ENCODE peak calls at places on chromosomes 5 and 9, in ten cellular contexts. One of them, this sample, is unnamed. For H3K9me3, the result is how much of the 10 kb centered on the place peaks cover.

GRCh38 chr9:33287087-33287490 is 3.2 kb upstream of the NFX1 start:
- DNase-seq in heart right ventricle: peak
- DNase-seq in aorta: no peak
- DNase-seq in uterus: no peak
- DNase-seq in small intestine: peak
- DNase-seq in prostate gland: peak
- DNase-seq in vagina: no peak
- DNase-seq in upper lobe of right lung: no peak
- DNase-seq in sigmoid colon: no peak
- DNase-seq in neuronal stem cell: no peak
- DNase-seq in this sample: no peak

GRCh38 chr9:115543511-115543910 is 425.6 kb upstream of the TNC start:
- DNase-seq in heart right ventricle: no peak
- DNase-seq in aorta: no peak
- DNase-seq in uterus: no peak
- DNase-seq in small intestine: no peak
- DNase-seq in prostate gland: no peak
- DNase-seq in vagina: no peak
- DNase-seq in upper lobe of right lung: no peak
- DNase-seq in sigmoid colon: no peak
- DNase-seq in neuronal stem cell: no peak
- DNase-seq in this sample: no peak

GRCh38 chr5:61535828-61536227 is 203.8 kb downstream of the ZSWIM6 start:
- DNase-seq in heart right ventricle: no peak
- DNase-seq in aorta: no peak
- DNase-seq in uterus: no peak
- DNase-seq in small intestine: no peak
- DNase-seq in prostate gland: no peak
- DNase-seq in vagina: no peak
- DNase-seq in upper lobe of right lung: no peak
- DNase-seq in sigmoid colon: no peak
- DNase-seq in neuronal stem cell: no peak
- DNase-seq in this sample: no peak

GRCh38 chr5:77947051-77947428 is 170.9 kb upstream of the TBCA start:
- DNase-seq in heart right ventricle: no peak
- DNase-seq in aorta: no peak
- DNase-seq in uterus: no peak
- DNase-seq in small intestine: no peak
- DNase-seq in prostate gland: no peak
- DNase-seq in vagina: no peak
- DNase-seq in upper lobe of right lung: no peak
- DNase-seq in sigmoid colon: no peak
- DNase-seq in neuronal stem cell: no peak
- DNase-seq in this sample: no peak

GRCh38 chr9:37943329-37944265 is 39.7 kb upstream of the SLC25A51 start:
- DNase-seq in heart right ventricle: no peak
- DNase-seq in aorta: peak
- DNase-seq in uterus: peak
- DNase-seq in small intestine: no peak
- DNase-seq in prostate gland: peak
- DNase-seq in vagina: no peak
- DNase-seq in upper lobe of right lung: no peak
- DNase-seq in sigmoid colon: no peak
- DNase-seq in neuronal stem cell: no peak
- DNase-seq in this sample: no peak

GRCh38 chr9:135579356-135579755 is 17.8 kb downstream of the PAEP start:
- DNase-seq in heart right ventricle: no peak
- DNase-seq in aorta: no peak
- DNase-seq in uterus: no peak
- DNase-seq in small intestine: no peak
- DNase-seq in prostate gland: no peak
- DNase-seq in vagina: no peak
- DNase-seq in upper lobe of right lung: no peak
- DNase-seq in sigmoid colon: no peak
- DNase-seq in neuronal stem cell: no peak
- DNase-seq in this sample: no peak

GRCh38 chr5:91302958-91303357 is 80.2 kb downstream of the ARRDC3 start:
- DNase-seq in heart right ventricle: no peak
- DNase-seq in aorta: no peak
- DNase-seq in uterus: no peak
- DNase-seq in small intestine: no peak
- DNase-seq in prostate gland: no peak
- DNase-seq in vagina: no peak
- DNase-seq in upper lobe of right lung: no peak
- DNase-seq in sigmoid colon: no peak
- DNase-seq in neuronal stem cell: no peak
- DNase-seq in this sample: no peak

GRCh38 chr5:76953551-76954382 is 922 bp downstream of the CRHBP start:
- DNase-seq in heart right ventricle: no peak
- DNase-seq in aorta: no peak
- DNase-seq in uterus: no peak
- DNase-seq in small intestine: no peak
- DNase-seq in prostate gland: no peak
- DNase-seq in vagina: no peak
- DNase-seq in upper lobe of right lung: no peak
- DNase-seq in sigmoid colon: no peak
- DNase-seq in neuronal stem cell: peak
- DNase-seq in this sample: no peak

GRCh38 chr5:169185626-169186025 is 115.3 kb downstream of the SLIT3 start:
- DNase-seq in heart right ventricle: no peak
- DNase-seq in aorta: no peak
- DNase-seq in uterus: no peak
- DNase-seq in small intestine: no peak
- DNase-seq in prostate gland: no peak
- DNase-seq in vagina: no peak
- DNase-seq in upper lobe of right lung: no peak
- DNase-seq in sigmoid colon: no peak
- DNase-seq in neuronal stem cell: no peak
- DNase-seq in this sample: no peak

GRCh38 chr5:176133289-176133870 is 104.8 kb upstream of the SIMC1 start:
- DNase-seq in heart right ventricle: no peak
- DNase-seq in aorta: no peak
- DNase-seq in uterus: no peak
- DNase-seq in small intestine: no peak
- DNase-seq in prostate gland: no peak
- DNase-seq in vagina: no peak
- DNase-seq in upper lobe of right lung: no peak
- DNase-seq in sigmoid colon: no peak
- DNase-seq in neuronal stem cell: no peak
- DNase-seq in this sample: no peak

GRCh38 chr9:122337561-122337939 is 33.3 kb upstream of the PTGS1 start:
- DNase-seq in heart right ventricle: no peak
- DNase-seq in aorta: no peak
- DNase-seq in uterus: no peak
- DNase-seq in small intestine: no peak
- DNase-seq in prostate gland: no peak
- DNase-seq in vagina: no peak
- DNase-seq in upper lobe of right lung: no peak
- DNase-seq in sigmoid colon: no peak
- DNase-seq in neuronal stem cell: no peak
- DNase-seq in this sample: no peak

GRCh38 chr9:132472599-132472998 is 62.6 kb downstream of the CFAP77 start:
- DNase-seq in heart right ventricle: no peak
- DNase-seq in aorta: peak
- DNase-seq in uterus: no peak
- DNase-seq in small intestine: no peak
- DNase-seq in prostate gland: no peak
- DNase-seq in vagina: no peak
- DNase-seq in upper lobe of right lung: no peak
- DNase-seq in sigmoid colon: no peak
- DNase-seq in neuronal stem cell: no peak
- DNase-seq in this sample: no peak

GRCh38 chr5:61657010-61657409 is 325.0 kb downstream of the ZSWIM6 start:
- DNase-seq in heart right ventricle: no peak
- DNase-seq in aorta: no peak
- DNase-seq in uterus: no peak
- DNase-seq in small intestine: no peak
- DNase-seq in prostate gland: no peak
- DNase-seq in vagina: no peak
- DNase-seq in upper lobe of right lung: no peak
- DNase-seq in sigmoid colon: no peak
- DNase-seq in neuronal stem cell: no peak
- DNase-seq in this sample: no peak

GRCh38 chr5:89255845-89256463 is 373.0 kb upstream of the MEF2C start:
- DNase-seq in heart right ventricle: no peak
- DNase-seq in aorta: no peak
- DNase-seq in uterus: no peak
- DNase-seq in small intestine: peak
- DNase-seq in prostate gland: no peak
- DNase-seq in vagina: no peak
- DNase-seq in upper lobe of right lung: no peak
- DNase-seq in sigmoid colon: no peak
- DNase-seq in neuronal stem cell: no peak
- DNase-seq in this sample: no peak

DNA sequence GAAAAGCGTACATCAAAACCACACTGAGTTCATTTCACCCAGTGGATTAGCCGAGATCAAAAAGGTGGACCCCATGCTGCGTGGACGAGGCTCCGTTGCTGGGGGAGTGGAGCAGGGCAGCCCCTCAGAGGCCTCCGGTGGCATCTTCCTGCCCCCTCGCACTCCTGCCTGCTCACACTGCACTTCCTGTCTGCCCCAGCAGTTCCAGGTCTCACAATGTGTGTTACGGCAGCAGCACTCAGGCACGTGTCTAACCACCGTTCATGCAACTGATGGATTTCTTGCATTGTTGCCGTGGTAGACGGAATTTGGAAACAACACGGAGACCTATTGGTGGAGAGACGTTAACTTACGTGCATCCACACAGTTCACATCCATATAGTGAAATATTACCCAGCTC is 196.6 kb upstream of the OTULINL start:
- DNase-seq in heart right ventricle: no peak
- DNase-seq in aorta: no peak
- DNase-seq in uterus: no peak
- DNase-seq in small intestine: no peak
- DNase-seq in prostate gland: no peak
- DNase-seq in vagina: no peak
- DNase-seq in upper lobe of right lung: no peak
- DNase-seq in sigmoid colon: no peak
- DNase-seq in neuronal stem cell: no peak
- DNase-seq in this sample: no peak
- H3K9me3 ChIP-seq in heart right ventricle: under half
- H3K9me3 ChIP-seq in aorta: under half
- H3K9me3 ChIP-seq in uterus: under half
- H3K9me3 ChIP-seq in small intestine: under half
- H3K9me3 ChIP-seq in prostate gland: under half
- H3K9me3 ChIP-seq in vagina: under half
- H3K9me3 ChIP-seq in upper lobe of right lung: under half
- H3K9me3 ChIP-seq in sigmoid colon: under half
- H3K9me3 ChIP-seq in neuronal stem cell: under half
- H3K9me3 ChIP-seq in this sample: under half

GRCh38 chr5:122258241-122258640 is 53.8 kb upstream of the SNCAIP start:
- DNase-seq in heart right ventricle: no peak
- DNase-seq in aorta: no peak
- DNase-seq in uterus: no peak
- DNase-seq in small intestine: no peak
- DNase-seq in prostate gland: no peak
- DNase-seq in vagina: no peak
- DNase-seq in upper lobe of right lung: no peak
- DNase-seq in sigmoid colon: no peak
- DNase-seq in neuronal stem cell: no peak
- DNase-seq in this sample: no peak
- H3K9me3 ChIP-seq in heart right ventricle: under half
- H3K9me3 ChIP-seq in aorta: under half
- H3K9me3 ChIP-seq in uterus: under half
- H3K9me3 ChIP-seq in small intestine: under half
- H3K9me3 ChIP-seq in prostate gland: under half
- H3K9me3 ChIP-seq in vagina: under half
- H3K9me3 ChIP-seq in upper lobe of right lung: under half
- H3K9me3 ChIP-seq in sigmoid colon: under half
- H3K9me3 ChIP-seq in neuronal stem cell: under half
- H3K9me3 ChIP-seq in this sample: under half

DNA sequence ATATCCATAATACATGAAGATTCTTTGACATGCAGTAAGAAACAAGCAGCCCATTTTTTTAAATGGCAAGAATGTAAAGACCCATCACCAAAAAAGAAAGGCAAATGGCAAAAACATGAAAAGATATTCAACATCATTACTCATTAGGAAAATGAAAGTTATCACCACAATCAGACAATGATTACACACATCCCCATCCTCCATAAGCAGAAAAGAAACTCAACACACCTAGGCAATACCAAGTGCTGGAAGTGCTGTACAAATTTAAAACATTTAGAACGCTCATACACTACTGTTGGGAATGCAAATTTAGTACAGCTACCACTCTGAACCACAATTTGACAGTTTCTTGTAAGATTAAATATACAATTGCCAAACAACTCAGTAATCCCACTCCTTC is 466.7 kb downstream of the ACTL7B start:
- DNase-seq in heart right ventricle: no peak
- DNase-seq in aorta: no peak
- DNase-seq in uterus: no peak
- DNase-seq in small intestine: no peak
- DNase-seq in prostate gland: no peak
- DNase-seq in vagina: no peak
- DNase-seq in upper lobe of right lung: no peak
- DNase-seq in sigmoid colon: no peak
- DNase-seq in neuronal stem cell: no peak
- DNase-seq in this sample: no peak
- H3K9me3 ChIP-seq in heart right ventricle: under half
- H3K9me3 ChIP-seq in aorta: under half
- H3K9me3 ChIP-seq in uterus: under half
- H3K9me3 ChIP-seq in small intestine: under half
- H3K9me3 ChIP-seq in prostate gland: under half
- H3K9me3 ChIP-seq in vagina: under half
- H3K9me3 ChIP-seq in upper lobe of right lung: under half
- H3K9me3 ChIP-seq in sigmoid colon: under half
- H3K9me3 ChIP-seq in neuronal stem cell: under half
- H3K9me3 ChIP-seq in this sample: under half

GRCh38 chr5:119486-120097 is 27.6 kb downstream of the PLEKHG4B start:
- DNase-seq in heart right ventricle: no peak
- DNase-seq in aorta: no peak
- DNase-seq in uterus: no peak
- DNase-seq in small intestine: no peak
- DNase-seq in prostate gland: no peak
- DNase-seq in vagina: no peak
- DNase-seq in upper lobe of right lung: no peak
- DNase-seq in sigmoid colon: no peak
- DNase-seq in neuronal stem cell: no peak
- DNase-seq in this sample: no peak

GRCh38 chr5:125815-126214 is 33.8 kb downstream of the PLEKHG4B start:
- DNase-seq in heart right ventricle: no peak
- DNase-seq in aorta: no peak
- DNase-seq in uterus: no peak
- DNase-seq in small intestine: no peak
- DNase-seq in prostate gland: no peak
- DNase-seq in vagina: no peak
- DNase-seq in upper lobe of right lung: no peak
- DNase-seq in sigmoid colon: no peak
- DNase-seq in neuronal stem cell: no peak
- DNase-seq in this sample: no peak

GRCh38 chr5:126806-127205 is 34.8 kb downstream of the PLEKHG4B start:
- DNase-seq in heart right ventricle: no peak
- DNase-seq in aorta: no peak
- DNase-seq in uterus: no peak
- DNase-seq in small intestine: no peak
- DNase-seq in prostate gland: no peak
- DNase-seq in vagina: no peak
- DNase-seq in upper lobe of right lung: no peak
- DNase-seq in sigmoid colon: no peak
- DNase-seq in neuronal stem cell: no peak
- DNase-seq in this sample: no peak

GRCh38 chr5:121432-121831 is 29.5 kb downstream of the PLEKHG4B start:
- DNase-seq in heart right ventricle: no peak
- DNase-seq in aorta: no peak
- DNase-seq in uterus: no peak
- DNase-seq in small intestine: no peak
- DNase-seq in prostate gland: no peak
- DNase-seq in vagina: no peak
- DNase-seq in upper lobe of right lung: no peak
- DNase-seq in sigmoid colon: no peak
- DNase-seq in neuronal stem cell: no peak
- DNase-seq in this sample: no peak
- H3K9me3 ChIP-seq in heart right ventricle: under half
- H3K9me3 ChIP-seq in aorta: under half
- H3K9me3 ChIP-seq in uterus: under half
- H3K9me3 ChIP-seq in small intestine: under half
- H3K9me3 ChIP-seq in prostate gland: under half
- H3K9me3 ChIP-seq in vagina: under half
- H3K9me3 ChIP-seq in upper lobe of right lung: under half
- H3K9me3 ChIP-seq in sigmoid colon: under half
- H3K9me3 ChIP-seq in neuronal stem cell: under half
- H3K9me3 ChIP-seq in this sample: under half